ENCODE peak calls at places on chromosomes 1 and 21, in four cellular contexts. I is left kidney, D is Caki2, S is NCI-H2107. F is an unnamed sample.

GRCh38 chr1:239025997-239026694 is 360.2 kb upstream of the CHRM3 start:
- DNase-seq in I (no peak), D (no peak), S (no peak), F (no peak)

GRCh38 chr1:37038079-37038702 is 3.9 kb upstream of the GRIK3 start:
- DNase-seq in I (peak; percentile 96), D (no peak), S (peak; percentile 99), F (no peak)

GRCh38 chr1:240803151-240803550 is 191.2 kb upstream of the GREM2 start:
- DNase-seq in I (no peak), D (peak; percentile 22), S (no peak), F (no peak)

GRCh38 chr1:200082329-200082728 is 54.8 kb downstream of the NR5A2 start:
- DNase-seq in I (no peak), D (no peak), S (no peak), F (no peak)

GRCh38 chr21:41659791-41660560 is 106.9 kb downstream of the RIPK4 start:
- DNase-seq in I (no peak), D (no peak), S (no peak), F (peak; percentile 61)

GRCh38 chr1:23796466-23797271 is 3.9 kb downstream of the GALE start:
- DNase-seq in I (no peak), D (no peak), S (no peak), F (peak; percentile 71)

GRCh38 chr1:160837558-160838205 is 25.0 kb downstream of the CD244 start:
- DNase-seq in I (no peak), D (peak; percentile 16), S (no peak), F (peak; percentile 95)

GRCh38 chr1:198125995-198126758 is 30.6 kb upstream of the NEK7 start:
- DNase-seq in I (peak; percentile 31), D (peak; percentile 88), S (no peak), F (no peak)

GRCh38 chr1:107964397-107965111 is 426 bp downstream of the VAV3 start:
- DNase-seq in I (peak; percentile 77), D (peak; percentile 3), S (no peak), F (peak; percentile 88)

GRCh38 chr1:225737179-225737578 is 40.4 kb upstream of the SRP9 start:
- DNase-seq in I (no peak), D (no peak), S (no peak), F (no peak)

GRCh38 chr1:81662913-81663526 is 137.7 kb upstream of the ADGRL2 start:
- DNase-seq in I (no peak), D (no peak), S (no peak), F (no peak)

GRCh38 chr1:246425895-246426294 is 81.2 kb downstream of the SMYD3 start:
- DNase-seq in I (no peak), D (no peak), S (no peak), F (no peak)

GRCh38 chr1:111585461-111586100 is 34.0 kb upstream of the RAP1A start:
- DNase-seq in I (no peak), D (no peak), S (no peak), F (no peak)

GRCh38 chr1:155934933-155935590 is 849 bp upstream of the KHDC4 start:
- DNase-seq in I (peak; percentile 83), D (peak; percentile 78), S (no peak), F (no peak)

GRCh38 chr1:29669488-29669871 is 433.2 kb downstream of the PTPRU start:
- DNase-seq in I (no peak), D (no peak), S (no peak), F (no peak)

GRCh38 chr1:181557313-181557712 is 74.0 kb downstream of the CACNA1E start:
- DNase-seq in I (peak; percentile 8), D (no peak), S (no peak), F (no peak)

GRCh38 chr21:35086357-35086756 is 37.3 kb upstream of the RUNX1 start:
- DNase-seq in I (no peak), D (no peak), S (no peak), F (no peak)

GRCh38 chr1:244325056-244325764 is 126.5 kb downstream of the ADSS2 start:
- DNase-seq in I (peak; percentile 24), D (no peak), S (no peak), F (no peak)

GRCh38 chr1:245332513-245332912 is 177.7 kb downstream of the KIF26B start:
- DNase-seq in I (peak; percentile 84), D (no peak), S (no peak), F (no peak)

GRCh38 chr1:188769936-188770335 is 1707.7 kb downstream of the BRINP3 start:
- DNase-seq in I (no peak), D (no peak), S (no peak), F (no peak)

GRCh38 chr1:230542054-230542453 is 100.2 kb upstream of the COG2 start:
- DNase-seq in I (no peak), D (peak; percentile 12), S (no peak), F (no peak)

F was measured in spleen.